ENCODE peak calls at places on chromosomes 5 and 9, in four cellular contexts. T is Peyer's patch, D is fibroblast of the aortic adventitia, F is foreskin fibroblast. R is an unnamed sample.
A peak's percentile ranks its signal among the peaks of the same experiment; 100 is the strongest.

GRCh38 chr9:33510264-33511183 is 13.5 kb upstream of the ANKRD18B start:
- DNase-seq in D (peak; percentile 73), F (peak; percentile 41), T (peak; percentile 65), R (peak; percentile 58)

GRCh38 chr9:16179566-16179965 is 626.7 kb downstream of the CCDC171 start:
- DNase-seq in T (no peak), F (no peak), D (no peak), R (no peak)

GRCh38 chr9:128768581-128768980 is 3.1 kb downstream of the ZER1 start:
- DNase-seq in T (no peak), D (no peak), F (no peak), R (no peak)

GRCh38 chr5:6395102-6395445 is 16.7 kb upstream of the MED10 start:
- DNase-seq in D (no peak), F (no peak), T (no peak), R (no peak)

GRCh38 chr9:101400120-101400519 is 1.5 kb downstream of the ZNF189 start:
- DNase-seq in F (no peak), T (no peak), D (peak; percentile 10), R (no peak)

GRCh38 chr5:33857037-33857436 is 34.8 kb downstream of the ADAMTS12 start:
- DNase-seq in D (no peak), F (no peak), T (no peak), R (no peak)

GRCh38 chr5:134289509-134290113 is 63.7 kb upstream of the PPP2CA start:
- DNase-seq in T (peak; percentile 77), F (peak; percentile 59), D (peak; percentile 89), R (no peak)

GRCh38 chr9:127589955-127590370 is 22.1 kb upstream of the STXBP1 start:
- DNase-seq in F (no peak), T (peak; percentile 79), D (peak; percentile 89), R (no peak)

GRCh38 chr5:8686707-8687106 is 817.8 kb downstream of the MTRR start:
- DNase-seq in F (peak; percentile 32), T (no peak), D (peak; percentile 91), R (no peak)

GRCh38 chr5:6338871-6339270 is 39.5 kb downstream of the MED10 start:
- DNase-seq in D (no peak), F (no peak), T (no peak), R (no peak)

DNA sequence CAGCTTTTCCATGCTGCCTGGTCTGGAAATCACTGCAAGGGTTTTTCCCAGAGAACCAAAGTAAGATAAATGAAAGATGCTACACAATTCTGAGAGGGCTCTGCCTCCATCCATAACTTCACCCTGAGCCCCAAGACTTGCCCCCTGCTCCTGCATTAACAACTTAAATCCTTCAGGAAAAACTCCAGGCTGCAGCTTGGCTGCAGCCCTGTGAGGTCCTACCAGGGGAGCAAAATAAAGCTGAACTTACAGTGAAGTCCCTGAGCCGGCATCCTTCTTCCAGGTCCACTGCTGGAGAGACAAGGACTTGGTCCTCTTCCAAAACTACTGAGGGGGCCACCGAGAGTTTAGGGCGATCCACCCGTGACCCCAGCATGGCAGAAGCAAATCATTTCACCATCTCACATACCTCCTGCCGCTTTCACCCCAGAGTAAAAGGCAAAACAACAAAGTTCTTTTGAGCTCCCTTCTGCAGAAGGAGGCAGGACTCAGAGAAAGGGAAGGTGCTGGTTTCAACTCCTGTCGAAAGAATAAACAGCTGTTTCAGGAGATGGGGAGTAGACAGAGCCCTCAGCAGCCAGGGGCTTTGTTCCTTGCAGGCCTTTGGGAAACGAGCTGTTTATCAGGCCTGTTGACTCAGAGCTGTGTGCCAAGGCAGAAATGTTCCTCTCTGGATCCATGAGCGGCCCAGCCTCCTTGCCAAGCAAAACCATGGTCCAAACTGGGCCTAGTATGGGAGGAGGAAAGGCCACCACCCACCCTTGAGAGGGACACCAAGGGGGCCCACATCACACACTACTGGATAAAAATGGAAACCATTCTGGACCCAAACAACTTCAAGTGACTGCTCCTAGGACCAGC is 20.6 kb downstream of the GGTA1 start:
- DNase-seq in T (no peak), D (no peak), F (no peak), R (no peak)
- H3K4me3 ChIP-seq in T (no peak overlapping the region), D (no peak overlapping the region), F (no peak overlapping the region), R (no peak overlapping the region)

DNA sequence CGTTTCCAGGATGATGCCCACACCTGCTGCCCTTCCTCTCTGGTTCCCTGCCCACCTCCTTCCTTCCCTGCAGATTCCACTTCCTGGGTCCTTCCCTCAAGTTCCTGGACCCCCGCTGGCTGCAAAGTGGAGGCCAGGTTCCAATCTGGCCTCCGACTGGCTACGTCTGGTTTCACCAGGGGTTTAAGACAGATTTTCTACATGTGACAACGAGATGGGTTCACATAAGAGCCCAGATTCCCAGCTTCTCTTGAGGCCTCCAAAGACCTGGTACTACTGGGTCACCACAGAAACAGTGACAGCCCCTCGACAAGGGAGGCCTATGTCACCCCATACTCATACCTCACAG is 2.1 kb downstream of the MGAT4B start:
- DNase-seq in D (no peak), T (no peak), F (no peak), R (no peak)
- H3K4me3 ChIP-seq in D (peak overlapping the region; percentile 82), T (no peak overlapping the region), F (peak overlapping the region; percentile 64), R (no peak overlapping the region)

GRCh38 chr5:43016217-43016779 is 23.8 kb downstream of the ANXA2R start:
- DNase-seq in D (no peak), T (no peak), F (no peak), R (no peak)
- H3K4me3 ChIP-seq in D (no peak overlapping the region), T (no peak overlapping the region), F (no peak overlapping the region), R (no peak overlapping the region)

GRCh38 chr5:1497271-1497777 is 26.4 kb downstream of the LPCAT1 start:
- DNase-seq in T (peak; percentile 81), D (no peak), F (no peak), R (no peak)

GRCh38 chr5:1493941-1494340 is 29.8 kb downstream of the LPCAT1 start:
- DNase-seq in T (no peak), D (no peak), F (no peak), R (no peak)

GRCh38 chr5:1494780-1495524 is 28.8 kb downstream of the LPCAT1 start:
- DNase-seq in D (no peak), T (peak; percentile 94), F (no peak), R (peak; percentile 88)

GRCh38 chr5:1493413-1493812 is 30.3 kb downstream of the LPCAT1 start:
- DNase-seq in F (no peak), T (no peak), D (no peak), R (no peak)

GRCh38 chr5:1495525-1495897 is 28.2 kb downstream of the LPCAT1 start:
- DNase-seq in F (no peak), D (no peak), T (no peak), R (no peak)
- H3K4me3 ChIP-seq in F (no peak overlapping the region), D (no peak overlapping the region), T (no peak overlapping the region), R (no peak overlapping the region)

DNA sequence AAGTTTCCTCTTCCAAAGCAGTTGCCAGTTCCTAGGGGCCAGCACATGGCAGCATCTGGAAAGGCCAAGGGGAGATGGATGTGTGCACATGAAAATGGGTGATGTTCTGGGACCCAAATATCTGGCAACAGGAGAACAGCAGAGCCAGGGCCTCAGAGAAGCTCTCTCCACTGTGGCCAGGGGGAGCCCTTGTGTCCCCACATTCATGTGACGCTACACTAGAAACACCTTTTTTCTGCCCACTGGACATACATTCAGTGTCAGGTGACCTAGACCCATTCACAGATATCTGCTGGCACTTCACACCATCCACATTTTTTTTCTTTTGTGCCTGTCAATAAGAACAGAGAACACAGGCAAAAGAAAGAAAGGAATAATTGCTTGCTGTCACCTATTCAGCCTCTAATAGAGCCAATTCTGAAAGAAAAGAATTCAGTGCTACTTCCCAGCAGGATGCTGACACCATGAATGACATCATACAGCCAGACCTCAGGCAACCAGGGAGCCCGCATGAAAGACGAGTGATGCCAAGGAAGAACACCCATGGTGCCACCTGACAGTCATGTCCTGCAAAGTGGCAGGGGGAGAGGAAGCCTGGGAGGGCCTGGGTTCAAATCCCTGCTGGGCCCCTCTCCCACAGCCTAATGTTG is 205.1 kb upstream of the TAS2R1 start:
- DNase-seq in T (no peak), F (no peak), D (no peak), R (no peak)
- H3K4me3 ChIP-seq in T (no peak overlapping the region), F (no peak overlapping the region), D (no peak overlapping the region), R (no peak overlapping the region)

DNA sequence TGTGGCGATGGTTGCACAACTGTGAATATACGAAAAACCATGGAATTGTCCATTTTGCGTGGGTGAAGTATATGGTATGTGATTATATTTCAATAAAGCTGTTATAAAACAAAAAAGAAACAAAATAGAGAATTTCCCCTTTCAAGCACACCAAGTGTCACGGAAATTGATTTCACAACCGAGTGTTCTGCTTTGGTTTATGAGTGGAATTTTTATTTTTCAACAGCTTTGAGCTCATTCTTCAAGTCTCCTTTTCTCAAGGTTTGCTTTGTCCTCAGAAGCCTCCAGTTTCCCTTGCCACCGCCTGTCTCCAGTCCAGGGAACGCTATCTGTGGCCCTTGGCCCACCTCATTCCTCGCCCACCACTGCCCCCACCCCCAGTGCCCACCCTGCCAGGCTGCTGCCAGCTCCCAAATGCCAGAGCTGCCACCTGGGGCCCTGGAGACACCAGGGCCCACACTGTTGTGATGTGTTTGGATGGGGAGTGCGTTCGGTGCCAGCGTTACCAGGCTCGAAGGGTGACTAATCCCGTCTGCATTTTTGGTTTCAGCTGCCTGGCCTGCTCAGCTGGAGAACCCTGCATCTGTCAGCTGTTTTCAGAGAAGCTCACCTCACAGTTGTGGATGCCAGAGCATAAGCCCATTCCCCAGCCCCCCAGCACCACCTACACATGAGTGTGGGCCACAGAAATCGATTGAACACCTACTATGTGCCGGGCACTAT is 30.4 kb downstream of the DUSP1 start:
- DNase-seq in D (peak; percentile 87), F (peak; percentile 88), T (no peak), R (peak; percentile 41)
- H3K4me3 ChIP-seq in D (no peak overlapping the region), F (no peak overlapping the region), T (no peak overlapping the region), R (no peak overlapping the region)